ENCODE peak calls at places on chromosomes 4 and X, in four cellular contexts. One of them, this sample, is unnamed.

GRCh38 chr4:46123872-46124755 is at the start of gene GABRG1:
- DNase-seq in HCT116: no peak
- DNase-seq in right lobe of liver: no peak
- DNase-seq in transverse colon: no peak
- DNase-seq in this sample: peak; percentile 9

GRCh38 chr4:42786350-42787070 is 106.0 kb upstream of the GRXCR1 start:
- DNase-seq in transverse colon: no peak
- DNase-seq in right lobe of liver: no peak
- DNase-seq in HCT116: no peak
- DNase-seq in this sample: no peak

GRCh38 chr4:174210952-174211490 is 72.4 kb downstream of the FBXO8 start:
- DNase-seq in right lobe of liver: no peak
- DNase-seq in transverse colon: no peak
- DNase-seq in HCT116: no peak
- DNase-seq in this sample: no peak

GRCh38 chr4:145487626-145488025 is 6.0 kb downstream of the SMAD1 start:
- DNase-seq in right lobe of liver: no peak
- DNase-seq in transverse colon: no peak
- DNase-seq in HCT116: no peak
- DNase-seq in this sample: no peak

GRCh38 chr4:171875291-171875690 is 62.1 kb downstream of the GALNTL6 start:
- DNase-seq in HCT116: no peak
- DNase-seq in transverse colon: no peak
- DNase-seq in right lobe of liver: no peak
- DNase-seq in this sample: no peak

GRCh38 chr4:75069493-75070074 is 136.7 kb downstream of the PARM1 start:
- DNase-seq in HCT116: no peak
- DNase-seq in transverse colon: no peak
- DNase-seq in right lobe of liver: no peak
- DNase-seq in this sample: no peak

GRCh38 chrX:9873952-9874351 is 87.7 kb downstream of the SHROOM2 start:
- DNase-seq in right lobe of liver: no peak
- DNase-seq in transverse colon: peak; percentile 30
- DNase-seq in HCT116: peak; percentile 10
- DNase-seq in this sample: peak; percentile 42

GRCh38 chrX:68534696-68535095 is 35.8 kb downstream of the YIPF6 start:
- DNase-seq in transverse colon: no peak
- DNase-seq in HCT116: no peak
- DNase-seq in right lobe of liver: no peak
- DNase-seq in this sample: no peak

GRCh38 chrX:107559506-107559905 is 68.8 kb upstream of the PRPS1 start:
- DNase-seq in right lobe of liver: no peak
- DNase-seq in transverse colon: no peak
- DNase-seq in HCT116: no peak
- DNase-seq in this sample: no peak

GRCh38 chrX:44462851-44463250 is 79.8 kb downstream of the FUNDC1 start:
- DNase-seq in right lobe of liver: no peak
- DNase-seq in HCT116: no peak
- DNase-seq in transverse colon: no peak
- DNase-seq in this sample: peak; percentile 15

GRCh38 chrX:49260221-49260985 is 4.1 kb downstream of the FOXP3 start:
- DNase-seq in transverse colon: no peak
- DNase-seq in right lobe of liver: no peak
- DNase-seq in HCT116: no peak
- DNase-seq in this sample: no peak

GRCh38 chrX:49262603-49263002 is 1.9 kb downstream of the FOXP3 start:
- DNase-seq in HCT116: no peak
- DNase-seq in transverse colon: no peak
- DNase-seq in right lobe of liver: no peak
- DNase-seq in this sample: no peak

GRCh38 chrX:49264460-49264859 is at the start of gene FOXP3:
- DNase-seq in right lobe of liver: no peak
- DNase-seq in transverse colon: no peak
- DNase-seq in HCT116: no peak
- DNase-seq in this sample: no peak

GRCh38 chrX:49266536-49267445 is 2.3 kb upstream of the FOXP3 start:
- DNase-seq in HCT116: no peak
- DNase-seq in right lobe of liver: no peak
- DNase-seq in transverse colon: no peak
- DNase-seq in this sample: no peak

GRCh38 chrX:49263631-49264030 is 879 bp downstream of the FOXP3 start:
- DNase-seq in right lobe of liver: no peak
- DNase-seq in HCT116: no peak
- DNase-seq in transverse colon: no peak
- DNase-seq in this sample: no peak
- TF ChIP-seq POLR2A in right lobe of liver: no peak
- TF ChIP-seq POLR2A in HCT116: no peak
- TF ChIP-seq POLR2A in transverse colon: no peak
- TF ChIP-seq POLR2A in this sample: no peak

DNA sequence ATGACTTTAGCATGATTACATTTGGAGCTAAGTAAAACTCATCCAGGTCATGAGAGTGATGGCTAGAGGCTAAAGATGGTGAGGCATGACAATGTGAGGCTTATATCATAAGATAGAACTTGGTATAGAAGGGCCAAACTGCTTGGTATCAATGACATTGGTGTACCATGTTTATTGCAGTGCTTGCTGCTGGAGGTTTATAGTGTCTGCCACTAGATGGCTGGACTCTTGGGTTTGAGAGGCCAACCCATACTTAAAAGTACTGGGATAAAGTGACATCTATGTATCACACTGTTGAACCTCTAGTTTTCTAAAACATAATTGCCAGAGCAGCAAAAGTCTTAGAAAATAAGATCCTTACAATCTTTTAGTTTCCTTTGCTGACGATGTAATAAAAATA is 83.0 kb upstream of the TACR3 start:
- DNase-seq in transverse colon: no peak
- DNase-seq in right lobe of liver: no peak
- DNase-seq in HCT116: no peak
- DNase-seq in this sample: no peak
- TF ChIP-seq CTCF in transverse colon: no peak
- TF ChIP-seq CTCF in right lobe of liver: no peak
- TF ChIP-seq CTCF in HCT116: no peak
- TF ChIP-seq CTCF in this sample: no peak

GRCh38 chr4:118743867-118744266 is 58.7 kb downstream of the METTL14 start:
- DNase-seq in transverse colon: no peak
- DNase-seq in HCT116: no peak
- DNase-seq in right lobe of liver: no peak
- DNase-seq in this sample: peak; percentile 68
- H3K36me3 ChIP-seq in transverse colon: peaks cover 11% of the 10 kb centered on the region
- H3K36me3 ChIP-seq in HCT116: peaks cover 9% of the 10 kb centered on the region
- H3K36me3 ChIP-seq in right lobe of liver: peaks cover 42% of the 10 kb centered on the region
- H3K36me3 ChIP-seq in this sample: no peaks in the 10 kb centered on the region

GRCh38 chr4:40157444-40157843 is 39.4 kb upstream of the RHOH start:
- DNase-seq in HCT116: no peak
- DNase-seq in right lobe of liver: no peak
- DNase-seq in transverse colon: no peak
- DNase-seq in this sample: no peak
- TF ChIP-seq POLR2A in HCT116: no peak
- TF ChIP-seq POLR2A in right lobe of liver: no peak
- TF ChIP-seq POLR2A in transverse colon: no peak
- TF ChIP-seq POLR2A in this sample: no peak